ENCODE peak calls at places on chromosome 12, in five cellular contexts. D is lower leg skin; H is bronchial epithelial cell; N is activated T-cell treated with anti-CD3 and anti-CD28 coated beads, Interleukin-2, amount 50 U/mL, for 24 hours; M is stimulated activated CD8-positive, alpha-beta memory T cell treated with anti-CD3 and anti-CD28 coated beads, Interleukin-4, amount 100 ng/mL, for 24 hours. B is an unnamed sample.

GRCh38 chr12:105212431-105212830 is 23.5 kb downstream of the APPL2 start:
- DNase-seq in D (no peak), M (no peak), N (no peak), H (peak; percentile 27), B (no peak)

GRCh38 chr12:95412826-95413311 is 61.1 kb upstream of the METAP2 start:
- DNase-seq in N (no peak), H (peak; percentile 19), D (no peak), M (no peak), B (no peak)

GRCh38 chr12:66500094-66500493 is 178.8 kb downstream of the GRIP1 start:
- DNase-seq in N (no peak), M (no peak), D (no peak), H (no peak), B (no peak)

GRCh38 chr12:14418526-14418925 is 53.0 kb downstream of the ATF7IP start:
- DNase-seq in M (no peak), N (no peak), H (peak; percentile 55), D (no peak), B (no peak)

GRCh38 chr12:4383304-4383865 is 3.9 kb upstream of the FGF23 start:
- DNase-seq in H (no peak), M (no peak), D (no peak), N (no peak), B (no peak)

GRCh38 chr12:127926004-127926403 is 341.0 kb upstream of the TMEM132C start:
- DNase-seq in H (no peak), M (no peak), D (no peak), N (no peak), B (no peak)

GRCh38 chr12:15846887-15847286 is 35.3 kb upstream of the STRAP start:
- DNase-seq in M (no peak), D (no peak), N (no peak), H (no peak), B (no peak)

GRCh38 chr12:685388-685787 is 22.1 kb upstream of the NINJ2 start:
- DNase-seq in M (peak; percentile 60), N (peak; percentile 72), D (no peak), H (peak; percentile 86), B (no peak)

GRCh38 chr12:48977290-48978281 is 536 bp upstream of the WNT1 start:
- DNase-seq in N (peak; percentile 88), M (peak; percentile 80), H (no peak), D (peak; percentile 94), B (peak; percentile 16)

B was measured in NCI-H774.